ENCODE peak calls at places on chromosomes 6 and 20, in four cellular contexts. L is GM12865, B is endodermal cell, E is lung. K is an unnamed sample.

GRCh38 chr20:45470262-45470931 is 844 bp downstream of the WFDC2 start:
- DNase-seq in L (peak; percentile 23), B (peak; percentile 86), E (peak; percentile 66), K (no peak)

GRCh38 chr6:154410619-154411044 is 54.0 kb upstream of the IPCEF1 start:
- DNase-seq in L (peak; percentile 24), B (no peak), E (peak; percentile 33), K (peak; percentile 90)

GRCh38 chr6:3943373-3943772 is 94.2 kb downstream of the FAM50B start:
- DNase-seq in L (no peak), B (no peak), E (no peak), K (no peak)

GRCh38 chr6:77366798-77367197 is 96.5 kb downstream of the HTR1B start:
- DNase-seq in L (no peak), B (no peak), E (no peak), K (no peak)

GRCh38 chr6:143838395-143838794 is 4.7 kb upstream of the LTV1 start:
- DNase-seq in L (no peak), B (no peak), E (no peak), K (no peak)

GRCh38 chr6:105484238-105485161 is 81.6 kb upstream of the PREP start:
- DNase-seq in L (peak; percentile 65), B (no peak), E (no peak), K (peak; percentile 55)

GRCh38 chr6:168385858-168386735 is 54.9 kb upstream of the SMOC2 start:
- DNase-seq in L (no peak), B (no peak), E (no peak), K (no peak)

GRCh38 chr6:73746776-73747175 is 50.8 kb downstream of the CD109 start:
- DNase-seq in L (no peak), B (no peak), E (no peak), K (no peak)

GRCh38 chr6:10555625-10556309 is 34.6 kb downstream of the GCNT2 start:
- DNase-seq in L (no peak), B (peak; percentile 88), E (peak; percentile 36), K (peak; percentile 50)

GRCh38 chr6:85465762-85466161 is 15.9 kb downstream of the NT5E start:
- DNase-seq in L (peak; percentile 68), B (no peak), E (no peak), K (no peak)

GRCh38 chr6:99810942-99811633 is 182.9 kb downstream of the MCHR2 start:
- DNase-seq in L (no peak), B (peak; percentile 73), E (no peak), K (peak; percentile 12)

GRCh38 chr6:41505084-41506049 is 40.8 kb upstream of the FOXP4 start:
- DNase-seq in L (peak; percentile 82), B (peak; percentile 82), E (peak; percentile 66), K (no peak)

GRCh38 chr6:40328376-40328987 is 258.7 kb downstream of the LRFN2 start:
- DNase-seq in L (peak; percentile 8), B (peak; percentile 94), E (peak; percentile 53), K (peak; percentile 54)

GRCh38 chr6:136791296-136792065 is 796 bp downstream of the MAP3K5 start:
- DNase-seq in L (peak; percentile 93), B (peak; percentile 72), E (peak; percentile 73), K (peak; percentile 44)

GRCh38 chr6:163405412-163406309 is 8.9 kb upstream of the QKI start:
- DNase-seq in L (peak; percentile 44), B (peak; percentile 62), E (peak; percentile 66), K (no peak)

GRCh38 chr20:57398231-57398821 is 7.1 kb downstream of the RBM38 start:
- DNase-seq in L (peak; percentile 97), B (no peak), E (no peak), K (no peak)

GRCh38 chr6:23091795-23092194 is 522.4 kb downstream of the HDGFL1 start:
- DNase-seq in L (no peak), B (no peak), E (no peak), K (peak; percentile 35)

GRCh38 chr20:1588869-1589460 is 30.8 kb downstream of the SIRPB1 start:
- DNase-seq in L (no peak), B (no peak), E (no peak), K (no peak)

GRCh38 chr20:48069626-48070025 is 284.3 kb upstream of the SULF2 start:
- DNase-seq in L (no peak), B (no peak), E (no peak), K (no peak)

GRCh38 chr6:159351707-159352106 is 182.5 kb downstream of the FNDC1 start:
- DNase-seq in L (no peak), B (no peak), E (no peak), K (no peak)

GRCh38 chr6:98107801-98108200 is 726.6 kb upstream of the POU3F2 start:
- DNase-seq in L (no peak), B (no peak), E (no peak), K (peak; percentile 69)

GRCh38 chr20:18287546-18287914 is 797 bp upstream of the ZNF133 start:
- DNase-seq in L (no peak), B (no peak), E (no peak), K (no peak)

GRCh38 chr20:58567437-58567836 is 52.2 kb upstream of the APCDD1L start:
- DNase-seq in L (no peak), B (no peak), E (no peak), K (no peak)

GRCh38 chr6:108564178-108564577 is 3.5 kb downstream of the FOXO3 start:
- DNase-seq in L (peak; percentile 76), B (no peak), E (no peak), K (peak; percentile 95)

GRCh38 chr20:25676164-25676809 is 20.4 kb downstream of the ZNF337 start:
- DNase-seq in L (no peak), B (no peak), E (no peak), K (peak; percentile 79)

GRCh38 chr6:340991-341827 is 48.9 kb downstream of the DUSP22 start:
- DNase-seq in L (peak; percentile 63), B (no peak), E (no peak), K (no peak)

GRCh38 chr6:157685596-157686280 is 137.3 kb upstream of the SNX9 start:
- DNase-seq in L (no peak), B (no peak), E (no peak), K (no peak)

GRCh38 chr6:99868074-99868702 is 125.8 kb downstream of the MCHR2 start:
- DNase-seq in L (peak; percentile 66), B (peak; percentile 95), E (peak; percentile 71), K (peak; percentile 58)

GRCh38 chr20:17423782-17424181 is 107.4 kb downstream of the BFSP1 start:
- DNase-seq in L (no peak), B (no peak), E (no peak), K (peak; percentile 46)

GRCh38 chr6:135181333-135182119 is 418 bp downstream of the MYB start:
- DNase-seq in L (peak; percentile 29), B (no peak), E (no peak), K (peak; percentile 15)

GRCh38 chr6:57312004-57312345 is 5.5 kb upstream of the PRIM2 start:
- DNase-seq in L (no peak), B (no peak), E (no peak), K (no peak)

GRCh38 chr6:6534399-6534798 is 54.1 kb upstream of the LY86 start:
- DNase-seq in L (no peak), B (no peak), E (no peak), K (no peak)

GRCh38 chr20:11030351-11030750 is 356.6 kb upstream of the JAG1 start:
- DNase-seq in L (no peak), B (no peak), E (no peak), K (no peak)

GRCh38 chr6:154229796-154230195 is 126.8 kb downstream of the IPCEF1 start:
- DNase-seq in L (peak; percentile 74), B (no peak), E (no peak), K (no peak)

GRCh38 chr6:37168163-37168758 is 1.7 kb upstream of the PIM1 start:
- DNase-seq in L (no peak), B (peak; percentile 59), E (no peak), K (no peak)

DNA sequence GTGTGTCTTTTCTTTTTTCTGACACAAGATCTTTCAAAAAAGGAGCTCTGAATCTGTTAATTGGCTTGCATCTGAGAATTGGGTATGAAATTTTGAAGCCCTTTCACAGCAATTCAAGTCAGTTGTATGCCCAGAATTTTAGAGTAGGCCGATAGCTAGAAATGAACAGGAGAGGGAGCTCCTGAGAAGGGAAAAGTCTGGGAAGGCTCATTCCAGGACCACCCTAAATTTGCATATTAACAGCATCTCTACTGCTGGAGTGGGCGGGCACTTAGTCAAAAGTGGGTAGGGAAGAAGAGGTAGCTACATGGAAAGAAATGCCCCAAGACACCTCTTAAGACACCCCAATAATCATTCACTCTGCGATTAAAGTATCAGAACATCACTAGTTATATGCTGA is 928.3 kb downstream of the TBC1D32 start:
- DNase-seq in L (no peak), B (peak; percentile 72), E (no peak), K (peak; percentile 10)
- TF ChIP-seq CTCF in L (no peak), B (peak; percentile 80), E (no peak), K (peak; percentile 36)

GRCh38 chr20:9500121-9500911 is 14.1 kb upstream of the LAMP5 start:
- DNase-seq in L (peak; percentile 35), B (no peak), E (no peak), K (no peak)

GRCh38 chr20:9501473-9501872 is 12.9 kb upstream of the LAMP5 start:
- DNase-seq in L (no peak), B (no peak), E (no peak), K (no peak)

GRCh38 chr20:9506964-9507369 is 7.4 kb upstream of the LAMP5 start:
- DNase-seq in L (no peak), B (peak; percentile 70), E (no peak), K (no peak)

GRCh38 chr20:9506337-9506821 is 8.0 kb upstream of the LAMP5 start:
- DNase-seq in L (no peak), B (peak; percentile 57), E (no peak), K (no peak)

GRCh38 chr20:9503530-9504251 is 10.7 kb upstream of the LAMP5 start:
- DNase-seq in L (peak; percentile 39), B (peak; percentile 75), E (no peak), K (peak; percentile 2)
- TF ChIP-seq CTCF in L (no peak), B (peak; percentile 60), E (no peak), K (no peak)

DNA sequence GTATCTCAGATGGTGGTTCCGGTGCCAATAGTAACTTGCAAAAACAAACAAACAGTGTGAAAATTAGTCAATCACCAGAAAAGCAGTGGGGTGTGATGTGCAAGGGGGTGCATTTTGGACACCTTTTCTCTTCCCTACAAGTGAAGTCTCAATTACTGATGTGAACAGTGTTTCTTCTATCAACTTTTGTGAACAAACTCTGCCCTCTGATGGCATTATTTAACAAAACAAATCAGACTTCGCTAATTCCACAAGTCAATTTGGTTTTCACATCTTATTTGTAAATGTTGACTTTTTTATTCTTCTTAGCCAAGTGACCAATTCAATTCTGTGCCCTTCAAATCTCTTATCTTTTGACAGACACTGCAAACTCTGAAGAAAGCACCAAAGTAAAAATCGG is 212.2 kb downstream of the UST start:
- DNase-seq in L (no peak), B (no peak), E (no peak), K (peak; percentile 37)
- TF ChIP-seq CTCF in L (no peak), B (peak; percentile 12), E (no peak), K (no peak)

DNA sequence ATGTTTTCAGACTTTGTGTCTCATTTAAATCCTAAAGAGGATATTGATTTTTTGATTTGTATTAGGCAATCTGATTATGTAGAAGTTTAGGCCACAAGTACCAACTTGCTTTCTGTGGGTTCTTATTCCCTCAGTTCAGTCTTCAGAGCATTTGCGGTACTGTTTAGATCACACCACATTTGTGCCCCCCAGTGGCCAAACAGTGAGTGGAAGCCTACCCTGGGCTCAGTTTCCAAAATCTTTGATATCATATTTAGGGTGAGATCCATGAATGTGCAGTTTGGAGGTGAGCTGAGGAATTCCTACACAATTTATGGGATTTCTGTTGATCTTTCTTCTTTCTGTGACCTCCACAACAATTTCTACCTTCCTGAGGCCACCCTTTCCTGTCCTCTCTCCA is 92.3 kb upstream of the FUT9 start:
- DNase-seq in L (peak; percentile 37), B (peak; percentile 75), E (no peak), K (peak; percentile 16)
- TF ChIP-seq CTCF in L (peak; percentile 38), B (peak; percentile 86), E (no peak), K (no peak)